ENCODE peak calls at places on chromosome 15, in five cellular contexts. One of them, this sample, is unnamed. For H3K4me1 and H3K27me3, the result is how much of the 10 kb centered on the place peaks cover.

GRCh38 chr15:75138016-75138999 is 63.4 kb upstream of the C15orf39 start:
- DNase-seq in breast epithelium: no peak
- DNase-seq in ovary: no peak
- DNase-seq in heart left ventricle: no peak
- DNase-seq in tibial nerve: no peak
- DNase-seq in this sample: no peak

GRCh38 chr15:32636410-32636809 is 5.1 kb upstream of the SCG5 start:
- DNase-seq in ovary: no peak
- DNase-seq in tibial nerve: no peak
- DNase-seq in heart left ventricle: no peak
- DNase-seq in breast epithelium: no peak
- DNase-seq in this sample: no peak

GRCh38 chr15:87764461-87765236 is 491.9 kb downstream of the NTRK3 start:
- DNase-seq in breast epithelium: no peak
- DNase-seq in ovary: no peak
- DNase-seq in heart left ventricle: no peak
- DNase-seq in tibial nerve: no peak
- DNase-seq in this sample: no peak

GRCh38 chr15:80436511-80437307 is 32.5 kb downstream of the ARNT2 start:
- DNase-seq in ovary: no peak
- DNase-seq in heart left ventricle: no peak
- DNase-seq in breast epithelium: no peak
- DNase-seq in tibial nerve: no peak
- DNase-seq in this sample: no peak

GRCh38 chr15:71366926-71367325 is 251.7 kb downstream of the THSD4 start:
- DNase-seq in ovary: no peak
- DNase-seq in heart left ventricle: no peak
- DNase-seq in breast epithelium: no peak
- DNase-seq in tibial nerve: no peak
- DNase-seq in this sample: no peak

GRCh38 chr15:64438653-64439447 is 21.5 kb upstream of the ZNF609 start:
- DNase-seq in ovary: no peak
- DNase-seq in heart left ventricle: no peak
- DNase-seq in breast epithelium: no peak
- DNase-seq in tibial nerve: no peak
- DNase-seq in this sample: no peak

GRCh38 chr15:93072440-93073394 is 16.3 kb downstream of the RGMA start:
- DNase-seq in tibial nerve: peak
- DNase-seq in ovary: peak
- DNase-seq in breast epithelium: no peak
- DNase-seq in heart left ventricle: peak
- DNase-seq in this sample: no peak

GRCh38 chr15:31004220-31004733 is 12.8 kb upstream of the MTMR10 start:
- DNase-seq in tibial nerve: no peak
- DNase-seq in heart left ventricle: peak
- DNase-seq in ovary: no peak
- DNase-seq in breast epithelium: no peak
- DNase-seq in this sample: no peak

GRCh38 chr15:69685524-69686452 is 233.2 kb downstream of the RPLP1 start:
- DNase-seq in tibial nerve: no peak
- DNase-seq in heart left ventricle: no peak
- DNase-seq in breast epithelium: no peak
- DNase-seq in ovary: no peak
- DNase-seq in this sample: no peak

GRCh38 chr15:40790723-40791122 is 16.2 kb upstream of the ZFYVE19 start:
- DNase-seq in heart left ventricle: no peak
- DNase-seq in breast epithelium: no peak
- DNase-seq in tibial nerve: no peak
- DNase-seq in ovary: no peak
- DNase-seq in this sample: no peak
- H3K4me1 ChIP-seq in heart left ventricle: under half
- H3K4me1 ChIP-seq in breast epithelium: under half
- H3K4me1 ChIP-seq in tibial nerve: under half
- H3K4me1 ChIP-seq in ovary: under half
- H3K4me1 ChIP-seq in this sample: under half

DNA sequence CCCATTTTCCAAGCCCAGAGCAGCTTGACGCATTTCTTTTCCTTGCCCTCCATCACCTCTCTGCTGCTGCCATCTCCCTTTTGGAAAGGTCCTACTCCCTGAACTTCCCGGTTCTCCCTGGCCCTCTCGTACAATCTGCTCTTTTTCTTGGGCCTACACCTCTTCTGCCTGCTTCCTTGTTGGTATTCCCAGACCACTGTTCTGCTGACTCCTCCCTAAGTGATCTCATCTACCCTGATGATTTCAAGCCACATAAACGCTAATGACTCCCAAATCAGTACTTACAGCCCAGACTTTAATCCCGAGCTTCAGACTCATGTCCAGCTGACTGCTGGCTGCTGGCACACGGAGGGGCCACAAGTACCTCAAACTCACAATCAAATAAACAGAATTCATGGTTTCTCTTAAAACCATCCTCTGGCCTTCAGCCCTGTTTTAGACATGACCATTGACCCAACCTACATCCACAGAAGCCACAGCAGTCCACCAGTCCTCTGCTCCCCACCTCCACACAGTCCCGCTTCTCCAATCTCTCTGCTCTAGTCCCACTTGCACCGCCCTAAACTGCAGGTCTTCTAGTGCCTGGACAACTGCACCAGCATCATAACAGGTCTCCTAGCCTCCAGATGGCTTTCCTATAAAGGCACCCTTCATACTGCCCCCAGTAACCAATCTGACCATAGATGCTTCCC is 57.6 kb downstream of the AAGAB start:
- DNase-seq in tibial nerve: no peak
- DNase-seq in heart left ventricle: no peak
- DNase-seq in ovary: no peak
- DNase-seq in breast epithelium: no peak
- DNase-seq in this sample: no peak
- TF ChIP-seq POLR2A in tibial nerve: no peak
- TF ChIP-seq POLR2A in heart left ventricle: no peak
- TF ChIP-seq POLR2A in ovary: no peak
- TF ChIP-seq POLR2A in breast epithelium: no peak
- TF ChIP-seq POLR2A in this sample: no peak

GRCh38 chr15:45115312-45115820 is 1.2 kb downstream of the DUOXA2 start:
- DNase-seq in tibial nerve: no peak
- DNase-seq in ovary: no peak
- DNase-seq in heart left ventricle: no peak
- DNase-seq in breast epithelium: no peak
- DNase-seq in this sample: no peak
- H3K27me3 ChIP-seq in tibial nerve: under half
- H3K27me3 ChIP-seq in ovary: under half
- H3K27me3 ChIP-seq in heart left ventricle: half or more
- H3K27me3 ChIP-seq in breast epithelium: under half
- H3K27me3 ChIP-seq in this sample: under half

DNA sequence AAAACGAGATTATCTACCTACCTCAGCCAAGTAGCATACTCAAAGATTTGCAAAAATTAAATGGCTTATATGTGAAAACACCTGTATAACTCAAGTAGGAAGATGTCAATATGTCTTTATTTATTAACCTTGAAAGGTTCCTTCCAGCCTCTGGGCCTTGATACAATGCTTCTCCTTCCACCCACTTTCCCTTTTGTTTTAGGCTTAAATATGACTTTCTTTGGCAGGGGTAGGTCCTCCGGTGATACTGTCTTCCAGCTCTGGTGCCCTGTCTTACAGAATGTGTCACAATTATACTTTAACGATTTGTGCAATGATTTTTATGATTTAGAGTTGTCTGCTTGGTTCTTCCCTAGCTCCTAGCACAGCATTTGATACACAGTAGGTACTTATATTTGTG is 4.1 kb downstream of the LINS1 start:
- DNase-seq in heart left ventricle: no peak
- DNase-seq in ovary: no peak
- DNase-seq in tibial nerve: no peak
- DNase-seq in breast epithelium: no peak
- DNase-seq in this sample: no peak
- H3K4me1 ChIP-seq in heart left ventricle: under half
- H3K4me1 ChIP-seq in ovary: under half
- H3K4me1 ChIP-seq in tibial nerve: under half
- H3K4me1 ChIP-seq in breast epithelium: under half
- H3K4me1 ChIP-seq in this sample: under half

DNA sequence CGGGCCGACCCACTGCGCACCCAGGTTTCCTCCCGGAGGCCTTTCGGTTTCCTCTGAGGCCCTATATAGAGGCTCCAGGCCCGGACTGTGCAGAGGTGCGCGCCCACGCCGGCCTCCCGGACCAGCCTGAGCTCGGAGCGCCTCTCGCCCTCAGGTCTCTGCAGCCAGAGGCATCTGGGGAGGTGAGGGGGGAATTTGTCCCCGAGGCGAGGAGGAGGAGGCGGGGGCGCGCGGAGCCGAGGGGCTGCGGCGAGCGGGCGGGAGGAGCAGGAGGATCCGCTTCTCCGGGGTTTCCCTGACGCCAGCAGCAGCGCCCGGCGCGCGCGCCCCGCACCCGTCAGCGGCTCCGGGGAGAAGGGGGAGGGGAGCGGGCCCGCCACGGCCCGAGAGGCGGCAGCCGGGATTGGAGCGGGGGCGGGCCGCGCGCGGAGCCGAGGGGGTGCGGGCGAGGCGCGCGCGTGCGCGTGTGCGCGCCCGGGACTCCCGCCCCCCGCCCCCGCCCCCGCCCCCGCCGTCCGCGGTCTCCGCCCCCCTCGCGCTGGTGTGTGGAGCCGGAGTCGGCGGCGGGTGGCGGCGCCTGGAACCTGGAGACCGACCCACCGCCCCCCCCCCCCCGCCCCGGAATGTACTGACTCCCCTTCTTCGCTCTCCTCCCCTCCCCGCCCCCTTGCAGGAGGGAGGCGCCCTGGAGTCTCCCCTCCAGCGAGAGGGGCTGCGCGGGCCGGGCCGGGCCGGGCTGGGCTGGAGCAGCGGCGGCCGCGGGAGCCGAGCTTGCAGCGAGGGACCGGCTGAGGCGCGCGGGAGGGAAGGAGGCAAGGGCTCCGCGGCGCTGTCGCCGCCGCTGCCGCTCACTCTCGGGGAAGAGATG is at the start of gene NEO1:
- DNase-seq in ovary: peak
- DNase-seq in heart left ventricle: peak
- DNase-seq in tibial nerve: peak
- DNase-seq in breast epithelium: peak
- DNase-seq in this sample: peak
- TF ChIP-seq POLR2A in ovary: peak
- TF ChIP-seq POLR2A in heart left ventricle: no peak
- TF ChIP-seq POLR2A in tibial nerve: peak
- TF ChIP-seq POLR2A in breast epithelium: no peak
- TF ChIP-seq POLR2A in this sample: peak